ENCODE peak calls at places on chromosomes 2 and 18, in four cellular contexts. E is HepG2, N is HCT116, R is H1. K is an unnamed sample.

GRCh38 chr2:45888641-45889040 is 237.2 kb downstream of the PRKCE start:
- DNase-seq in E (no peak), N (no peak), R (no peak), K (no peak)

GRCh38 chr2:100730290-100730868 is 89.6 kb upstream of the NPAS2 start:
- DNase-seq in E (peak), N (peak), R (peak), K (peak)

GRCh38 chr2:126843046-126843445 is 55.6 kb upstream of the TEX51 start:
- DNase-seq in E (no peak), N (no peak), R (no peak), K (no peak)

GRCh38 chr18:46856975-46857374 is 60.3 kb downstream of the PIAS2 start:
- DNase-seq in E (no peak), N (peak), R (no peak), K (no peak)

GRCh38 chr18:55090566-55091187 is 131.4 kb upstream of the CCDC68 start:
- DNase-seq in E (no peak), N (no peak), R (no peak), K (no peak)

GRCh38 chr18:74511823-74512222 is 15.7 kb downstream of the CNDP2 start:
- DNase-seq in E (no peak), N (no peak), R (no peak), K (no peak)

GRCh38 chr18:70354080-70354479 is 65.2 kb downstream of the SOCS6 start:
- DNase-seq in E (no peak), N (no peak), R (no peak), K (no peak)

GRCh38 chr2:216012133-216012829 is 1.1 kb downstream of the MREG start:
- DNase-seq in E (peak), N (no peak), R (no peak), K (peak)

GRCh38 chr2:96907405-96908041 is 37.6 kb upstream of the SEMA4C start:
- DNase-seq in E (no peak), N (no peak), R (no peak), K (peak)

GRCh38 chr2:6692061-6692460 is 173.6 kb downstream of the CMPK2 start:
- DNase-seq in E (no peak), N (no peak), R (no peak), K (no peak)

GRCh38 chr2:71934320-71934593 is 213.4 kb downstream of the CYP26B1 start:
- DNase-seq in E (no peak), N (no peak), R (no peak), K (no peak)

GRCh38 chr2:71934595-71935263 is 212.9 kb downstream of the CYP26B1 start:
- DNase-seq in E (no peak), N (no peak), R (no peak), K (no peak)

GRCh38 chr2:71932027-71932779 is 215.5 kb downstream of the CYP26B1 start:
- DNase-seq in E (no peak), N (no peak), R (no peak), K (no peak)

GRCh38 chr2:71932780-71933466 is 214.7 kb downstream of the CYP26B1 start:
- DNase-seq in E (no peak), N (no peak), R (no peak), K (no peak)

DNA sequence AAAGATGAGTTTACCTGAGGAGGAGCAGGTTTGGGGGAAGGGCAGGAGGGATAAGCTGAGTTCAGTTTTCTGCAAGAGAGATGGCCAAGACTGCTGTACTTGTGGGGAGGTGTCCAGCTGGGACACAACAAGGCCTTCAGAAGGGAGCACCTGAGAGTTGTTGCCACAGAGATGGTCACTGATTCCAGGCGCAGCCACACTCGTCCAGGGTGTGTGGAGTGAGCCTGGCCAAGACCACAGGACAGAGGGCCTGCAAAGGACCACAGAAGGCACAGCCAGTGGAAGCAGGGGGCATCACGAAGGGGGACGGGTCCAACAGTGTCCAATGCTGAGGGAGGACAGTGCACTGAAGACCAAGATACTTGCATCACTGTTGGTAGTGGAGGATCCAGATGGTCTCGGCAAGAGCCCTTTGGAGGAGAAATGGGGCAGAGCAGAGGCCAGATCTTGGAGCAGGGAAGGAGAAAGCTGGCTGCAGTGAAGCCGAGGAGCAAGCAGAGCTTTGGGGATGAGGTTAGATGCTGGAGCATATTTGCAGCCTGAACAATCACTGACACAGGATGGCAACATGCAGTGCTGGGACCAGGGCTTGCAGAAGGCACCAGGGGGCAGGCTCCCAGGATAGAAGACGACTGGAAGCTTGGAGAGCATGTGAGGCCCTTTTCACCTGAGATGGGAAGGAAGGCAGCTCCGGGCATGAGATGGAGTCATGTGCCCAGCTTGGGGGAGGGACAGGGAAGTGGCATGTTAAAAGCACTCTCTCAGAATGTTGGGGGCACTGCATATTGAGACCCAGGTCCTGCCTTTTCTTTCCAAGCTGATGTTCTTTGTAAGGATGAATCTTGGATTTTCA is 214.0 kb downstream of the CYP26B1 start:
- DNase-seq in E (peak), N (peak), R (no peak), K (peak)
- TF ChIP-seq JUND in E (no peak), N (no peak), R (no peak), K (no peak)

GRCh38 chr2:9650119-9650821 is 19.5 kb upstream of the YWHAQ start:
- DNase-seq in E (no peak), N (no peak), R (no peak), K (no peak)

GRCh38 chr2:9649261-9649660 is 18.5 kb upstream of the YWHAQ start:
- DNase-seq in E (no peak), N (no peak), R (no peak), K (peak)

GRCh38 chr2:9646631-9647030 is 15.8 kb upstream of the YWHAQ start:
- DNase-seq in E (no peak), N (no peak), R (no peak), K (no peak)

GRCh38 chr2:9647884-9648283 is 17.1 kb upstream of the YWHAQ start:
- DNase-seq in E (peak), N (no peak), R (no peak), K (no peak)

GRCh38 chr2:9648821-9649220 is 18.0 kb upstream of the YWHAQ start:
- DNase-seq in E (no peak), N (no peak), R (no peak), K (no peak)
- TF ChIP-seq JUND in E (no peak), N (no peak), R (no peak), K (no peak)

GRCh38 chr2:182540236-182540635 is 113.4 kb upstream of the PDE1A start:
- DNase-seq in E (no peak), N (no peak), R (no peak), K (no peak)
- TF ChIP-seq JUND in E (no peak), N (no peak), R (no peak), K (no peak)

DNA sequence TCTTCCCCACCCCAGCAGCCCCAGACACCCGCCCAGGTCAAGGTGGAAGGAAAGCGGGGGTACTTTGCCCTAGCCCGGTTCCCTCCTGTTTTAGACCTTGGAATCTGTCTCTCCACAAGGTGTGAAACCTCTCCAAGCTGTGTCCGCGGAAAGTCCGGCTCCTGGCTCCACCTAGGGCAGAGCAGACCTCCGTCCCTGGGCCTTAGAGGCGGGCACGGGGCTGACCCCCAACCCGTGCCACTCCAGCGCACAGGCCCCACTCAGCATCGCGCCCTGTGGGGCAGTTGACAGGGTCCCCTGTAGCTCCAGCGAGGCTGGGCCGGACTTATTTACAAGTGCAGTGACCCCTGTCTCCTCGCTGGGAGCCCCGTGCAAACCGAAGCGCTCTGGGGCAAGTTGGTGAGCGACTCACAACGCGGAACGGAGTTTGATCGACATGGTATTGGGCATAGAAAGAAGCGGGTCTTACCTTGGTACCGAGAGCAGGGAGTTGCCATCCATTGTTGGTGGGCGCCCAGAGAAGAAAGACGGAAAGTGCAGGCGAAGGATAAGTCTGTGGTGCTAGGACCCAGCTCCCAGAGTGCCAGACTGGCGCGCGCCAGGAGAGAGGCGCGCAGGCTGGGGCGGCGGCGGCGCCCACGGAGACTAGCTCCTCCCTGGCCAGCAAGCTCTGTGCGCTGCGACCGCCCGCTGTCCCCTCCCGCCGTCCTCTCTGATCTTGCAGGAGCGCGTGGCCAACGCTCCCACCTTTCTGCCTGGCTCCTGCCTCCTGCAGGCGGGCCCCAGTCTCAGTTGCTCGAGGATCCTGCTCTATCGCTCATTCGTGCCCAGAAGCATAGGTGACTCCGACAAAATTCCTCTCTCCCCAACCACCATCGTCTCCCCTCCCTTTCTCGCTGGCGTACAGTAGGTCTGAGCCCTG is at the start of gene SPHKAP:
- DNase-seq in E (no peak), N (no peak), R (no peak), K (no peak)
- TF ChIP-seq JUND in E (no peak), N (no peak), R (no peak), K (no peak)

GRCh38 chr2:36290306-36290705 is 65.3 kb upstream of the CRIM1 start:
- DNase-seq in E (no peak), N (no peak), R (no peak), K (no peak)

DNA sequence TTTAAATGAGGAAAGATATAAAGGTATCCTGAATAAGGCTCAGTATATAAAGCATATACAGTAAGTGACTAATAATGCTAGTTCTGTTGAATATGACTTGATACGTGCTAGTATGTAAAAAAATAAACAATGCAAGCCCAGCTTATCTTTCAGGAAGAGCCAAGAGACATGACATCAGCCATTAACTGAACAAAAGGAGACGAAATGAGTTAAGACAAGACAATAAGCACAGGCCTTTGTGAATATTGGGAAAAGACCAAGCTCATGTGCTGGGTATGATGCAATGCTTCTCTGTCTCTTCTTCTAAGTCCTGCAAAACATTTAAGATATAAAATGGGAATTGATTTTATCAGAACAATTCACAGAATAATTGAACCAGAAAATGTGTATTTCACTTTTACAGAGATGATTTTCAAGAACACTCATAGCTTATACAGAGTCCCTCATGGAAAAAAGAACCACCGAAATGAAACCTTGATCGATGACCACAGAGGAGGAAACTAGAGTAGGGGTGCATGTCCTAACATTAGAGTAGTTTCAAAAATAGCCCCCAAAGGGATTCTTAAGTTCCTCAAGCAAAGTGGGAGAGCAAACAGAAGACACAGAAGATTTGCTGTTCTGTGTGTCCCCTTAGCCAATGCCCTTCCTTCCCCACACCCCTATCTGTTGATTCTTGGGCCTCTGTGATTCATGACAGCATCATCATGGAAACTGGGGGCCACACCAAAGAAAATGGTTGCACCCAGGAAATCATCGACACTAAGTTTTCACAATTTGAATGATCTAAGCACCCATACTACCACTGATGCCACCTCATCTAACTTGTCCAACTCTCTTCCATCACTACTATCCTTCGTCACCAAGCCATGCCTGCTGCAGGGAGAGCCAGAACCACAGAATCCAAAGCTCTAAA is 68.0 kb upstream of the CRIM1 start:
- DNase-seq in E (no peak), N (no peak), R (no peak), K (no peak)
- TF ChIP-seq JUND in E (no peak), N (no peak), R (no peak), K (no peak)

GRCh38 chr2:131155208-131155855 is 50.2 kb downstream of the PLEKHB2 start:
- DNase-seq in E (no peak), N (no peak), R (no peak), K (no peak)

GRCh38 chr2:131154647-131155046 is 49.5 kb downstream of the PLEKHB2 start:
- DNase-seq in E (no peak), N (no peak), R (no peak), K (no peak)

GRCh38 chr2:131154071-131154531 is 49.0 kb downstream of the PLEKHB2 start:
- DNase-seq in E (peak), N (peak), R (no peak), K (peak)

GRCh38 chr2:131152065-131152464 is 46.9 kb downstream of the PLEKHB2 start:
- DNase-seq in E (no peak), N (no peak), R (no peak), K (no peak)

GRCh38 chr2:131153529-131153928 is 48.4 kb downstream of the PLEKHB2 start:
- DNase-seq in E (no peak), N (no peak), R (no peak), K (no peak)
- TF ChIP-seq JUND in E (no peak), N (no peak), R (no peak), K (no peak)